ENCODE peak calls at places on chromosomes 6 and 20, in five cellular contexts. A is right cardiac atrium; U is CD4-positive, alpha-beta memory T cell; O is adrenal gland; V is aorta. M is an unnamed sample. For H3K9me3, the result is how much of the 10 kb centered on the place peaks cover.

GRCh38 chr6:157244175-157244574 is 79.1 kb downstream of the TMEM242 start:
- DNase-seq in A (no peak), U (no peak), V (peak), O (no peak), M (no peak)

GRCh38 chr6:56359201-56359899 is 112.0 kb upstream of the COL21A1 start:
- DNase-seq in A (no peak), V (no peak), O (peak), U (peak), M (peak)

GRCh38 chr20:14568225-14568624 is 230.8 kb upstream of the FLRT3 start:
- DNase-seq in U (no peak), O (no peak), A (no peak), V (no peak), M (no peak)

GRCh38 chr6:28311139-28311823 is 24.7 kb downstream of the ZSCAN31 start:
- DNase-seq in A (no peak), V (no peak), O (no peak), U (no peak), M (no peak)

GRCh38 chr6:106574729-106575458 is 54.4 kb downstream of the RTN4IP1 start:
- DNase-seq in A (no peak), V (no peak), O (peak), U (no peak), M (no peak)

GRCh38 chr20:61579908-61580307 is 327.8 kb downstream of the CDH4 start:
- DNase-seq in O (no peak), V (no peak), A (no peak), U (no peak), M (no peak)

GRCh38 chr6:150573041-150573681 is 26.5 kb upstream of the PLEKHG1 start:
- DNase-seq in A (peak), O (no peak), V (no peak), U (no peak), M (no peak)

GRCh38 chr20:14817121-14817520 is 479.7 kb upstream of the FLRT3 start:
- DNase-seq in O (no peak), A (no peak), U (no peak), V (no peak), M (no peak)

GRCh38 chr6:96086745-96087144 is 71.0 kb downstream of the FUT9 start:
- DNase-seq in V (no peak), A (no peak), O (no peak), U (no peak), M (no peak)

DNA sequence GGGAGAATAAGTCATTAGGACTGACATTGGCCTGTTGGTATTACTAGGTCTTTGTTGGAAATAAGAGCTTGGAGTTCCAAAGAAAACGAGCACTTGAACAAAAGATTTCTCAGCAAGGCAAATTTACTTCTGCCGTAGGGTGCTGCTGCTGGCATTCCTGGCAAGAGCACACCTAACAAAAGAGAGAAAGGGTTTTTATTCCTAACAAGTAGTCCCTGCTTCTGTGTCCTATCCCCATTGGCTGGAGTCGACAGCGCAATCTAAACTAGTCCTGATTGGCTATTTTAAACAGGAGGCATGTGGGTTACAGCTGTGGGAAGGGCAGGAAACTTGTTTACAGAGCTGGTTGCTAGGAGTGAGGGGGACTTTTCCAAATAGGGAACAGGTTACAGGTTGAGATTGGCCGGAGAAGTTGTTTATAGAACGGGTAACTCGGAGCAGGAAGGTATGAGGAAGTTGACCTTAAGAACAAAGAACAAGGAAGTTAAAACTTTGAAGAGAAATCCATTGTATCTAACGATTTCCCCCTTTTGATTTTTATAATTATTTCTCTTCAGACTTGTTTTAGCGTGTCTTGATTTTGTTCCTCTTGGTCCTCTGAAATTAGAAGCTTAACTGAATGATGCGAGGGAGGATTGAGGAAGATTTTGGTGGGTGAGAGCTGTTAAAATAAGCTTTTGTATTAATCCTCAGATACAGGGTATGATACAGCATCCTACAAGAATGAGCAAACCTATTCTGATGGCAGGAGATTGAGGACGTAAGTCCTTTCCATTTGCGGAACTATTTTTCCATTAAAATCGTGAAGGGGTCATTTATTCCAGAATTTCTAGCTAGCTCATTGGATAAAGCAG is 3.4 kb upstream of the ZNFX1 start:
- DNase-seq in A (no peak), U (no peak), O (no peak), V (no peak), M (no peak)
- H3K9me3 ChIP-seq in A (under half), U (half or more), O (under half), V (under half), M (half or more)

DNA sequence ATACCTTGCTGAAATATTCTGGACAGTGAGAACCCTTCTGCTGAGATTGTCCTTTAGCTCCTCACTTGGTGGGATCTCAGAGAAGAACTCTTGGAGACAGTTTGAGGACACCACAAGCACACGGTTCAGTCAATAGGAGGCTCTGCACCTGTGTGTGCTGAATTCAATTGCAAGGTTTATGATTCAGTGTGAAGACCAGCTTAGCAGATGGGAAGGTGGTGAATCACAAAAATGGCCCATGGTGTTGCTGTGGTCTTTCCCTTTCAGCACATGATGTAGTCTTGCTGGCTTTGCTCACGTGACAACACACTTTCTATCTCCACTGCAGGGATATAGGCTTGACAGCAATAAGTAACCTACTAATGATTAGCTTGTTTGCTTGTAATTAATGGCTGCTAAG is 270.3 kb downstream of the SLC24A3 start:
- DNase-seq in V (no peak), A (no peak), U (no peak), O (no peak), M (no peak)
- H3K9me3 ChIP-seq in V (under half), A (under half), U (under half), O (under half), M (under half)

GRCh38 chr6:61947311-61947970 is 338.6 kb downstream of the KHDRBS2 start:
- DNase-seq in U (no peak), V (no peak), O (no peak), A (no peak), M (no peak)
- H3K9me3 ChIP-seq in U (under half), V (under half), O (under half), A (under half), M (under half)

GRCh38 chr6:19502301-19502700 is 334.9 kb upstream of the ID4 start:
- DNase-seq in V (no peak), A (no peak), U (no peak), O (no peak), M (no peak)

GRCh38 chr6:19501737-19502245 is 335.4 kb upstream of the ID4 start:
- DNase-seq in V (no peak), U (no peak), A (no peak), O (no peak), M (no peak)
- H3K9me3 ChIP-seq in V (under half), U (under half), A (under half), O (under half), M (under half)

GRCh38 chr6:33768644-33769120 is 20.2 kb downstream of the LEMD2 start:
- DNase-seq in U (peak), V (peak), O (peak), A (peak), M (peak)

GRCh38 chr6:33770116-33770832 is 18.7 kb downstream of the LEMD2 start:
- DNase-seq in V (no peak), A (peak), O (no peak), U (no peak), M (no peak)

GRCh38 chr6:33771342-33772113 is 17.4 kb downstream of the LEMD2 start:
- DNase-seq in U (peak), A (peak), O (peak), V (peak), M (peak)

GRCh38 chr6:33770833-33771341 is 18.0 kb downstream of the LEMD2 start:
- DNase-seq in A (no peak), U (no peak), O (no peak), V (no peak), M (no peak)

DNA sequence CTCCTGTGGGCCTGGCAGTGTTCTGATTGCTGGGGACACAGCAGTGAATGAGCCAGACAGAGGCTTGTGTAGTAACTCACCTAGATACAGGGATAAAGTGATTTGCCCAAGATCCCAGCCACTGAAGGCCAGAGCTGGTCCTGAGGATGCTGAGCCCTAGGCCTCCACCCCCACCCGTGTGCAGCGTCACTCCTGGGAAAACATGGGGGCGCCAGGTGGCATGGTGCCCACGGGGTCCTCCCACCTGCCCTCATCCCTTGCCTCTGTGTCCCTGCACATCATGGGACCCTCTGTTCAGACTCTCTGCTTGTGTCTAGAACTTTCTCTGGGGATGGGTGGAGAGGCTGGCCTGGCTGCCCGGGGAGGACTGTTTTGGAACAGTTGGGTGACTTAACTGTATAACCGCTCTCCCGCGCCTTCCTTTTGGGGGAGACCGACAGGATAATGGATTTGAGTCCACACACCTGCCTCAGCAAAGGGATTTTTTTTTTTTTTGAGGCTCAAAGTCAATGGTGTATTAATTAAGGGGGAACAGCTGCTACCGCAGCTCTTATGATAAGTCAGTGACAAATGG is 19.6 kb downstream of the LEMD2 start:
- DNase-seq in A (peak), O (no peak), U (no peak), V (no peak), M (no peak)
- H3K9me3 ChIP-seq in A (under half), O (under half), U (under half), V (under half), M (under half)

GRCh38 chr20:31449511-31450128 is 9.2 kb downstream of the DEFB123 start:
- DNase-seq in V (no peak), O (no peak), A (no peak), U (no peak), M (no peak)
- H3K9me3 ChIP-seq in V (under half), O (under half), A (under half), U (under half), M (under half)

GRCh38 chr6:105445461-105445860 is 42.6 kb upstream of the PREP start:
- DNase-seq in V (no peak), O (no peak), A (no peak), U (no peak), M (no peak)
- H3K9me3 ChIP-seq in V (under half), O (under half), A (under half), U (under half), M (under half)

DNA sequence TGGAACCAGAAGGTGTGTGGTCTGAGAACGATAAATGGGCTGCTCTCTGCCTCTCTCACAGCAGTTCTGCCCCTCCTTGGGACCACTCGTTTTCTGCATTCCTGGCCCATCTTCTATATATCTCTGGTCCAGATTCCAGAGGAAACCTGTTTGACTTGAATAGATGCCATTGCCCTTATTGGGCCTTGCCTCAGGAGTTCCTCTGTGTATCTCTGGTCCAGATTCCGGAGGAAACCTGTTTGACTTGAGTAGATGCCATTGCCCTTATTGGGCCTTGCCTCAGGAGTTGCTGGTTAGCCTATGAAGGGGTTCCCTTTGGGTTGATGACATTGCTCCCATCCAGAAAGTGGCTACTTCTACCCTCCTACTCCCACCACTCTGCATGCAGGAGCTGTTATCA is 189.4 kb downstream of the SLC16A10 start:
- DNase-seq in O (no peak), V (no peak), A (no peak), U (no peak), M (no peak)
- H3K9me3 ChIP-seq in O (under half), V (under half), A (under half), U (under half), M (under half)

GRCh38 chr6:137156650-137157049 is 16.8 kb downstream of the IL22RA2 start:
- DNase-seq in U (no peak), V (no peak), O (no peak), A (no peak), M (no peak)
- H3K9me3 ChIP-seq in U (under half), V (under half), O (under half), A (under half), M (under half)

DNA sequence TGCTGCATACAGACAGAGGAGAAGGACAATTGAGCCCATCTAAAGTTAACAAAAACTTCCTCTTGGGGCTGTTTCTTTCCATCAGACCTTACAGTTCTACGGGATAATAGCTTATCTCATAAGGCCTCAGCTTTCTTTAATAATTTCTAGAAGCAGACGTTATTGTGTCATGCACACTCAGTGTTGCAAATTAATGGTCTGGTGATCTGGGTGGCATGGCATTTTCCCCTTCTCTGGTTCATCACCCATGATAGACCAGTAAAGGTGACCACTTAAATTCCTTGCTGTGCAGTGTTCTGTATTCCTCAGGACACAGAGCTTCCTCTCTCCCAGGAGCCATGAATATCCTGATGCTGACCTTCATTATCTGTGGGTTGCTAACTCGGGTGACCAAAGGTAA is at the start of gene DEFB125:
- DNase-seq in U (no peak), V (no peak), A (no peak), O (no peak), M (no peak)
- H3K9me3 ChIP-seq in U (under half), V (under half), A (under half), O (under half), M (under half)